ENCODE peak calls at places on chromosomes 5 and 9, in eight cellular contexts. I, U, H, T, K, V, P and N are unnamed samples.

GRCh38 chr5:75677607-75678006 is 39.6 kb downstream of the POC5 start:
- ATAC-seq in I (no peak), U (no peak), H (no peak), T (no peak), K (no peak), V (no peak), P (no peak), N (no peak)

GRCh38 chr5:22549876-22550671 is 303.1 kb downstream of the CDH12 start:
- ATAC-seq in I (no peak), U (no peak), H (no peak), T (no peak), K (no peak), V (no peak), P (no peak), N (no peak)

GRCh38 chr5:61020415-61020814 is 75.4 kb downstream of the NDUFAF2 start:
- ATAC-seq in I (no peak), U (no peak), H (no peak), T (no peak), K (no peak), V (no peak), P (no peak), N (no peak)

GRCh38 chr5:39202594-39203290 is 16.6 kb downstream of the FYB1 start:
- ATAC-seq in I (no peak), U (peak), H (no peak), T (no peak), K (peak), V (no peak), P (no peak), N (no peak)

GRCh38 chr5:8081179-8081578 is 212.2 kb downstream of the MTRR start:
- ATAC-seq in I (no peak), U (no peak), H (no peak), T (no peak), K (no peak), V (no peak), P (no peak), N (no peak)

GRCh38 chr5:175847503-175847902 is 23.9 kb upstream of the CPLX2 start:
- ATAC-seq in I (no peak), U (peak), H (peak), T (peak), K (no peak), V (peak), P (no peak), N (no peak)

GRCh38 chr5:149299451-149300054 is 27.9 kb downstream of the AFAP1L1 start:
- ATAC-seq in I (no peak), U (no peak), H (peak), T (no peak), K (peak), V (no peak), P (no peak), N (peak)

GRCh38 chr9:89562186-89562814 is 42.5 kb upstream of the GADD45G start:
- ATAC-seq in I (peak), U (no peak), H (peak), T (no peak), K (no peak), V (peak), P (no peak), N (no peak)

GRCh38 chr5:66814146-66814991 is 218.2 kb downstream of the MAST4 start:
- ATAC-seq in I (no peak), U (peak), H (peak), T (peak), K (peak), V (peak), P (peak), N (no peak)

GRCh38 chr5:143207563-143208364 is 195.7 kb downstream of the NR3C1 start:
- ATAC-seq in I (no peak), U (peak), H (no peak), T (no peak), K (peak), V (no peak), P (peak), N (no peak)

GRCh38 chr5:322281-322941 is 897 bp downstream of the AHRR start:
- ATAC-seq in I (no peak), U (no peak), H (peak), T (no peak), K (no peak), V (no peak), P (no peak), N (no peak)

GRCh38 chr9:80467632-80468031 is 895.9 kb downstream of the TLE4 start:
- ATAC-seq in I (no peak), U (no peak), H (no peak), T (no peak), K (peak), V (no peak), P (no peak), N (no peak)

GRCh38 chr9:95105519-95106287 is 211.8 kb downstream of the FANCC start:
- ATAC-seq in I (no peak), U (no peak), H (no peak), T (peak), K (no peak), V (peak), P (peak), N (no peak)

GRCh38 chr9:26746357-26747072 is 146.1 kb downstream of the CAAP1 start:
- ATAC-seq in I (no peak), U (no peak), H (peak), T (peak), K (no peak), V (peak), P (no peak), N (no peak)

GRCh38 chr9:116275418-116276295 is 122.1 kb downstream of the PAPPA start:
- ATAC-seq in I (no peak), U (no peak), H (no peak), T (no peak), K (peak), V (peak), P (no peak), N (no peak)

GRCh38 chr9:27353405-27354229 is 56.7 kb upstream of the EQTN start:
- ATAC-seq in I (no peak), U (no peak), H (no peak), T (no peak), K (peak), V (peak), P (no peak), N (no peak)

GRCh38 chr5:167050568-167051214 is 1240.8 kb upstream of the WWC1 start:
- ATAC-seq in I (peak), U (no peak), H (no peak), T (no peak), K (no peak), V (peak), P (no peak), N (no peak)

GRCh38 chr9:129748249-129748648 is 4.6 kb downstream of the PTGES start:
- ATAC-seq in I (no peak), U (no peak), H (no peak), T (no peak), K (no peak), V (no peak), P (no peak), N (no peak)

GRCh38 chr5:151351675-151352074 is 4.3 kb upstream of the SLC36A2 start:
- ATAC-seq in I (no peak), U (no peak), H (no peak), T (no peak), K (no peak), V (no peak), P (peak), N (no peak)

GRCh38 chr5:113204525-113205161 is 228.0 kb downstream of the DCP2 start:
- ATAC-seq in I (no peak), U (no peak), H (peak), T (no peak), K (peak), V (no peak), P (peak), N (peak)

GRCh38 chr5:32734822-32735378 is 23.8 kb downstream of the NPR3 start:
- ATAC-seq in I (no peak), U (peak), H (no peak), T (no peak), K (peak), V (peak), P (no peak), N (no peak)

GRCh38 chr5:158898185-158899177 is 201.2 kb downstream of the EBF1 start:
- ATAC-seq in I (no peak), U (no peak), H (no peak), T (no peak), K (no peak), V (peak), P (no peak), N (no peak)

GRCh38 chr9:92988215-92988731 is 41.0 kb downstream of the FGD3 start:
- ATAC-seq in I (no peak), U (no peak), H (no peak), T (peak), K (no peak), V (no peak), P (no peak), N (no peak)

GRCh38 chr5:73323466-73323865 is 125.1 kb downstream of the FOXD1 start:
- ATAC-seq in I (no peak), U (no peak), H (no peak), T (no peak), K (no peak), V (no peak), P (no peak), N (no peak)

GRCh38 chr9:69936427-69936826 is 107.2 kb upstream of the MAMDC2 start:
- ATAC-seq in I (no peak), U (peak), H (no peak), T (peak), K (no peak), V (peak), P (no peak), N (no peak)

GRCh38 chr9:17462869-17463464 is 115.9 kb upstream of the SH3GL2 start:
- ATAC-seq in I (no peak), U (no peak), H (no peak), T (peak), K (no peak), V (peak), P (no peak), N (no peak)

GRCh38 chr9:129237195-129237611 is 59.1 kb upstream of the IER5L start:
- ATAC-seq in I (no peak), U (peak), H (no peak), T (peak), K (peak), V (peak), P (no peak), N (no peak)

GRCh38 chr5:132962429-132962928 is 955 bp downstream of the AFF4 start:
- ATAC-seq in I (peak), U (peak), H (peak), T (peak), K (peak), V (peak), P (peak), N (no peak)

GRCh38 chr9:5909999-5910398 is 19.3 kb downstream of the MLANA start:
- ATAC-seq in I (no peak), U (no peak), H (no peak), T (no peak), K (no peak), V (no peak), P (no peak), N (no peak)

GRCh38 chr5:91977599-91977998 is 594.5 kb upstream of the ARRDC3 start:
- ATAC-seq in I (no peak), U (no peak), H (no peak), T (no peak), K (no peak), V (no peak), P (no peak), N (no peak)

DNA sequence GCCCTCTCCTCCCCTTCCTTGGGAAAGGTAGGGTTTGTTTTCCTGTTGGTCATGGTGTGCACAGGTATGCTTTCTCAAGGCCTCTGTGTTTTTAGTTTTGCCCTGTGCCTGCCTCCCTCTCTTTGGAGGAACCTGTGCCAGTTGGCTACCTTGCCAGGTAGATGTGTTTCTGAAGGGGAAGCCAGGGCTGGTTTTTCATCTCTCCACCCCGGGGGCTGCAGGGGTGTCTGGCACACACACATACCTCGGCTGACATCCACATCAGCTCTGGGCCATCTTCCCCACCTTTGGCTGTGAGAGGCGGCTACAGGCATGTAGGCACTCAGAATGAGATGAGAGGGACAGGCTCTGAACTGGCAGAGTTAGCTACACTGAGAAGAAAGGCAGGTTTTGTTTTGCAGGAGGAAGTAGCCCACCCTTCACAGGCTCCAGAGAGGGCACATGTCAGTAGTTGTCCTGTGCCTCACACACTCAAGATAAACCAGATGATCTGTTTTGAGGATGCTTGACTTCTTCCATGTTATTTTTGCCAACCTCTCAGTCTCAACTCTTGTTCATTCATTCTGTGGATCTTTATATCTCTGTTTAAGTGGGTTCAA is 9.7 kb downstream of the RGMB start:
- ATAC-seq in I (no peak), U (no peak), H (no peak), T (no peak), K (no peak), V (no peak), P (no peak), N (no peak)
- TF ChIP-seq POLR2A in I (no peak), U (no peak), H (no peak), T (no peak), K (no peak), V (no peak), P (no peak), N (no peak)

DNA sequence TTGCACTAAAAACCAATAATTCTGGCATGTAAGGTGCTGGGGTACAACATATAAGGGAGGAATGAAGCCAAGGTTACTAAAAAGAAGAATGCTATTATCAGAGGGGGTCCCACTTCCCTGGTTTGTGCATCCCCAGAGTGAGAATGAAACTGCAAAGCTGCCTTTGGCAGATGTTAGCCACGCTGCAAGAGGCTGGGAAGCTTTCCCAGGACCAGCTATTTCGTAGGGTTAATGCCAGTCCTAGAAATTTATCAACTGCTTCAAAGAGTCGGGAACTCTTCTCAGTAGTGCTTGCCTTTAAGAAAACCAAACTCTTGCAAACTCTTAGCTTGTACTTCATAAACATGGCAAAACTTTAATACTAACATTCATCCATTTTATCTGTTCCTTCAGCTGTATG is 87.5 kb upstream of the NR5A1 start:
- ATAC-seq in I (no peak), U (peak), H (no peak), T (no peak), K (no peak), V (no peak), P (no peak), N (no peak)
- H3K27ac ChIP-seq in I (no peak), U (peak), H (peak), T (no peak), K (no peak), V (no peak), P (no peak), N (no peak)

GRCh38 chr9:35538361-35539234 is 48.7 kb downstream of the RUSC2 start:
- ATAC-seq in I (peak), U (no peak), H (no peak), T (no peak), K (peak), V (peak), P (peak), N (peak)
- TF ChIP-seq POLR2A in I (peak), U (no peak), H (no peak), T (no peak), K (peak), V (no peak), P (no peak), N (peak)

GRCh38 chr9:97907051-97907450 is 15.2 kb downstream of the TRMO start:
- ATAC-seq in I (no peak), U (no peak), H (no peak), T (no peak), K (no peak), V (no peak), P (no peak), N (no peak)

GRCh38 chr9:97906236-97906831 is 16.0 kb downstream of the TRMO start:
- ATAC-seq in I (no peak), U (no peak), H (no peak), T (no peak), K (peak), V (no peak), P (no peak), N (peak)

GRCh38 chr9:97908736-97909135 is 13.6 kb downstream of the TRMO start:
- ATAC-seq in I (no peak), U (no peak), H (no peak), T (no peak), K (no peak), V (no peak), P (no peak), N (no peak)

GRCh38 chr9:97905228-97905627 is 17.1 kb downstream of the TRMO start:
- ATAC-seq in I (no peak), U (no peak), H (no peak), T (no peak), K (no peak), V (no peak), P (no peak), N (no peak)

GRCh38 chr9:97907632-97908031 is 14.7 kb downstream of the TRMO start:
- ATAC-seq in I (peak), U (no peak), H (no peak), T (no peak), K (no peak), V (no peak), P (no peak), N (no peak)
- H3K27ac ChIP-seq in I (no peak), U (no peak), H (no peak), T (no peak), K (no peak), V (no peak), P (no peak), N (no peak)

DNA sequence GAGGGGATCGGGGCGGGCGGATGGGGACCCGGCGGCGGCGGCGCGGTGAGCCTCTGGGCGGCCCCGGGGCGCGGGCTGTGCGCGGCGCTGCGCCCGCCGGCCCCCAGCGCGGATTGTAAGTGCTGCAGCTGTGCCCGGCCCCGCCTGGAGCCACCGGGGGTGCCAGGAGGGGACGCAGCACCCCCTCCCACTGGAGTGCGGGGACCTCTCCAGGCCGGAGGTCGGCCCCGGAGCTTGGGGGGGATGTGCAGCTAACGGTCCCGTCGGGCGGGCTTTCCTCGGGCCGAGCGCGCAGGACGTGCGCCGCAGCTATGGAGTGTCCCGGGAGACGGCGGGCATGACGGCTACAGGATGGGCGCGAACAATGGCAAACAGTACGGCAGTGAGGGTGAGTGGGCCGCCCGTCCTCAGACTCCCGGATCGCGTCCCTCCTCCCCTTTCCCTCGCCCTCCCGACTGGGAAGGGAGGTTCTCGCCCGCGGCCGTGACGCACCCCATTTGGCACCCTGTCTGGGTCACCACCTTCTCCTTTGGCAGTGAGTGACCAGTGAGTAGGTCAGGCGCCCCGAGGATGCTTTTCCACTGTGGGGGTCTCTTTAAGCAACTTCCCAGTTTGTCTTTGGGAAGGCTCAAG is 462 bp downstream of the FBXL7 start:
- ATAC-seq in I (peak), U (no peak), H (peak), T (no peak), K (peak), V (peak), P (peak), N (peak)
- TF ChIP-seq POLR2A in I (no peak), U (no peak), H (no peak), T (no peak), K (no peak), V (no peak), P (no peak), N (no peak)

GRCh38 chr9:128193469-128194096 is 2.2 kb upstream of the CIZ1 start:
- ATAC-seq in I (no peak), U (no peak), H (no peak), T (no peak), K (no peak), V (no peak), P (no peak), N (no peak)
- H3K27ac ChIP-seq in I (no peak), U (no peak), H (no peak), T (peak), K (no peak), V (peak), P (peak), N (no peak)